ENCODE peak calls at places on chromosomes 12 and 14, in six cellular contexts. One of them, this sample, is unnamed.

GRCh38 chr12:647039-647712 is 16.1 kb downstream of the NINJ2 start:
- DNase-seq in choroid plexus epithelial cell: no peak
- DNase-seq in PC-3: no peak
- DNase-seq in fibroblast of pulmonary artery: no peak
- DNase-seq in GM20000: no peak
- DNase-seq in AG04449: no peak
- DNase-seq in this sample: no peak

GRCh38 chr12:130994821-130995375 is 41.2 kb downstream of the ADGRD1 start:
- DNase-seq in GM20000: no peak
- DNase-seq in AG04449: no peak
- DNase-seq in choroid plexus epithelial cell: no peak
- DNase-seq in fibroblast of pulmonary artery: no peak
- DNase-seq in PC-3: no peak
- DNase-seq in this sample: no peak

GRCh38 chr12:75452675-75453330 is 27.8 kb upstream of the GLIPR1 start:
- DNase-seq in fibroblast of pulmonary artery: peak
- DNase-seq in AG04449: no peak
- DNase-seq in GM20000: no peak
- DNase-seq in PC-3: peak
- DNase-seq in choroid plexus epithelial cell: peak
- DNase-seq in this sample: no peak

GRCh38 chr14:85319998-85320397 is 209.9 kb upstream of the FLRT2 start:
- DNase-seq in PC-3: peak
- DNase-seq in fibroblast of pulmonary artery: peak
- DNase-seq in AG04449: no peak
- DNase-seq in choroid plexus epithelial cell: peak
- DNase-seq in GM20000: no peak
- DNase-seq in this sample: no peak

GRCh38 chr14:20690848-20691640 is 2.5 kb downstream of the ANG start:
- DNase-seq in AG04449: no peak
- DNase-seq in PC-3: peak
- DNase-seq in fibroblast of pulmonary artery: peak
- DNase-seq in choroid plexus epithelial cell: peak
- DNase-seq in GM20000: peak
- DNase-seq in this sample: no peak

GRCh38 chr12:91249059-91250055 is 66.7 kb upstream of the DCN start:
- DNase-seq in PC-3: no peak
- DNase-seq in GM20000: no peak
- DNase-seq in choroid plexus epithelial cell: peak
- DNase-seq in AG04449: no peak
- DNase-seq in fibroblast of pulmonary artery: peak
- DNase-seq in this sample: no peak

GRCh38 chr12:5200276-5201087 is 156.8 kb downstream of the KCNA5 start:
- DNase-seq in GM20000: peak
- DNase-seq in AG04449: no peak
- DNase-seq in PC-3: peak
- DNase-seq in fibroblast of pulmonary artery: no peak
- DNase-seq in choroid plexus epithelial cell: peak
- DNase-seq in this sample: peak

GRCh38 chr12:84842406-84843013 is 70.1 kb downstream of the SLC6A15 start:
- DNase-seq in fibroblast of pulmonary artery: peak
- DNase-seq in GM20000: peak
- DNase-seq in choroid plexus epithelial cell: peak
- DNase-seq in AG04449: peak
- DNase-seq in PC-3: peak
- DNase-seq in this sample: no peak

GRCh38 chr12:16424531-16424930 is 77.1 kb downstream of the MGST1 start:
- DNase-seq in fibroblast of pulmonary artery: no peak
- DNase-seq in AG04449: no peak
- DNase-seq in choroid plexus epithelial cell: no peak
- DNase-seq in GM20000: no peak
- DNase-seq in PC-3: no peak
- DNase-seq in this sample: no peak

GRCh38 chr12:75774309-75775052 is 257.1 kb downstream of the PHLDA1 start:
- DNase-seq in choroid plexus epithelial cell: no peak
- DNase-seq in PC-3: no peak
- DNase-seq in AG04449: no peak
- DNase-seq in fibroblast of pulmonary artery: no peak
- DNase-seq in GM20000: no peak
- DNase-seq in this sample: no peak

DNA sequence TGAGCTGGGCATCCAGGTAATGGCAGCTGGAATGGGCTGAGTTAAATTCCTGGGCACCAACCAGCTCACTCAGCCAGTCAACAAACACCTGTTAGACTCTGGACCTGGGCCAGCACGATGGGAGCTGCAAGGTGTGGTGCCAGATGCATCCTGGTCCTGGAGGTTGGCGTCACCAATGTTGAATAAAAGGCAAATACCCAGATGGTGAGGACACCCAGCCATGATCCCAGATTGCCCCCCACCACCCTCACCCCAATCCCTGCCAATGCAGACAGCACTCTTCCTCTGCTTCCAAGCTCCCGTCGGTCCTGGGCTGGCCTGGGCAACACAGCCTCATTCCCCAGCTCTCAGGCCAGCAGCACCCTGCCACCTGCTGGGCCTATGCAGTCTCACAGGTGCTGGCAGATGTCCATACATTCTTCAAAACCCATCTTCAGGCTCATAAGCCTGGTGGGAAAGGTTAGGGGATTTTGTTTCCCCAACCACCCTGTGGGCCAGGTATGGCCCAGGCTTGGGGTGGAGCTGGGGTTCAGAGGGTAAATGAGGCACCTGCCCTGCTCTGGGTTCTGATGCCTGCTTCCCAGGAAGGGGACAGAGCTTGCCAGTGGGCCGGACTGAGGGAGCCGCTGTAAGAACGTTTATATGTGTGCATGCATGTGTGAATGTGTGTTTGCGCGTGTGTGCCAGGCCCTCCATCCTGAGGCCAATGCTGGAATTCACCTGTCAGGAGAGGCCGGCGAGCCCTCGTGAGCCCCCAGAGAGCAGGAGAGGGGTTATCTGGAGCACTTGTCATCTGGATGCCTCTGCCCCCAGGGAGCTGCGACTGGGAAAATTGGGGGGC is 58.0 kb downstream of the LGMN start:
- DNase-seq in fibroblast of pulmonary artery: peak
- DNase-seq in choroid plexus epithelial cell: peak
- DNase-seq in PC-3: peak
- DNase-seq in GM20000: peak
- DNase-seq in AG04449: no peak
- DNase-seq in this sample: no peak
- TF ChIP-seq CTCF in fibroblast of pulmonary artery: peak
- TF ChIP-seq CTCF in choroid plexus epithelial cell: peak
- TF ChIP-seq CTCF in PC-3: peak
- TF ChIP-seq CTCF in GM20000: peak
- TF ChIP-seq CTCF in AG04449: peak
- TF ChIP-seq CTCF in this sample: peak

DNA sequence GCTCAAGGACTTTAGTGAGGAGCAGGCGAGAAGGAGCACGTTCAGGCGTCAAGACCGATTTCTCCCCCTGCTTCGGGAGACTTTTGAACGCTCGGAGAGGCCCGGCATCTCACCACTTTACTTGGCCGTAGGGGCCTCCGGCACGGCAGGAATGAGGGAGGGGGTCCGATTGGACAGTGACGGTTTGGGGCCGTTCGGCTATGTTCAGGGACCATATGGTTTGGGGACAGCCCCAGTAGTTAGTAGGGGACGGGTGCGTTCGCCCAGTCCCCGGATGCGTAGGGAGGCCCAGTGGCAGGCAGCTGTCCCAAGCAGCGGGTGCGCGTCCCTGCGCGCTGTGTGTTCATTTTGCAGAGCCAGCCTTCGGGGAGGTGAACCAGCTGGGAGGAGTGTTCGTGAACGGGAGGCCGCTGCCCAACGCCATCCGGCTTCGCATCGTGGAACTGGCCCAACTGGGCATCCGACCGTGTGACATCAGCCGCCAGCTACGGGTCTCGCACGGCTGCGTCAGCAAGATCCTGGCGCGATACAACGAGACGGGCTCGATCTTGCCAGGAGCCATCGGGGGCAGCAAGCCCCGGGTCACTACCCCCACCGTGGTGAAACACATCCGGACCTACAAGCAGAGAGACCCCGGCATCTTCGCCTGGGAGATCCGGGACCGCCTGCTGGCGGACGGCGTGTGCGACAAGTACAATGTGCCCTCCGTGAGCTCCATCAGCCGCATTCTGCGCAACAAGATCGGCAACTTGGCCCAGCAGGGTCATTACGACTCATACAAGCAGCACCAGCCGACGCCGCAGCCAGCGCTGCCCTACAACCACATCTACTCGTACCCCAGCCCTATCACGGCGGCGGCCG is 1.1 kb downstream of the PAX9 start:
- DNase-seq in PC-3: peak
- DNase-seq in fibroblast of pulmonary artery: no peak
- DNase-seq in GM20000: no peak
- DNase-seq in choroid plexus epithelial cell: peak
- DNase-seq in AG04449: no peak
- DNase-seq in this sample: peak
- TF ChIP-seq CTCF in PC-3: no peak
- TF ChIP-seq CTCF in fibroblast of pulmonary artery: no peak
- TF ChIP-seq CTCF in GM20000: no peak
- TF ChIP-seq CTCF in choroid plexus epithelial cell: no peak
- TF ChIP-seq CTCF in AG04449: no peak
- TF ChIP-seq CTCF in this sample: no peak

GRCh38 chr12:122028601-122029560 is 7.2 kb downstream of the BCL7A start:
- DNase-seq in AG04449: no peak
- DNase-seq in PC-3: no peak
- DNase-seq in choroid plexus epithelial cell: no peak
- DNase-seq in fibroblast of pulmonary artery: no peak
- DNase-seq in GM20000: peak
- DNase-seq in this sample: no peak

GRCh38 chr12:122029620-122030426 is 8.1 kb downstream of the BCL7A start:
- DNase-seq in GM20000: no peak
- DNase-seq in fibroblast of pulmonary artery: no peak
- DNase-seq in choroid plexus epithelial cell: no peak
- DNase-seq in PC-3: no peak
- DNase-seq in AG04449: no peak
- DNase-seq in this sample: peak

GRCh38 chr12:122031342-122032216 is 9.9 kb downstream of the BCL7A start:
- DNase-seq in GM20000: peak
- DNase-seq in fibroblast of pulmonary artery: peak
- DNase-seq in PC-3: peak
- DNase-seq in AG04449: no peak
- DNase-seq in choroid plexus epithelial cell: peak
- DNase-seq in this sample: no peak

GRCh38 chr12:122032570-122032969 is 10.9 kb downstream of the BCL7A start:
- DNase-seq in AG04449: no peak
- DNase-seq in GM20000: no peak
- DNase-seq in choroid plexus epithelial cell: no peak
- DNase-seq in fibroblast of pulmonary artery: no peak
- DNase-seq in PC-3: no peak
- DNase-seq in this sample: no peak

DNA sequence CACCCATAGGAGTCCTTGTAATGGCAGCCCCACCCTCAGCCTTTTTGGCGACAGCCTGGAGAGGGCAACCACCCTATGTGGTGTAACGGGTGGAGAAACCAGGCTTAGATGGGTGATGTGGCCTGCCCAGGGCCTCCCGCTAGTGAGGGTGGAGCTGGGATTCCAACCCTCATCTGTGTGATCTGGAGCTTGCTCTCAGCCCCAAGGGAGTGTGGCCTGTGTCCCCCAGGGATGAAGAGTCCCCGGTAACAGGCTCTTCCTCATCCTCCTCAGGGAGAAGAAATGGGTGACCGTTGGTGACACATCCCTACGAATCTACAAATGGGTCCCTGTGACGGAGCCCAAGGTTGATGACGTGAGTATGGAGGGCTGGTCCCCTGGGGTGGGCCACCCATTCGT is 8.7 kb downstream of the BCL7A start:
- DNase-seq in PC-3: no peak
- DNase-seq in AG04449: no peak
- DNase-seq in fibroblast of pulmonary artery: no peak
- DNase-seq in GM20000: no peak
- DNase-seq in choroid plexus epithelial cell: no peak
- DNase-seq in this sample: no peak
- TF ChIP-seq CTCF in PC-3: no peak
- TF ChIP-seq CTCF in AG04449: no peak
- TF ChIP-seq CTCF in fibroblast of pulmonary artery: no peak
- TF ChIP-seq CTCF in GM20000: no peak
- TF ChIP-seq CTCF in choroid plexus epithelial cell: no peak
- TF ChIP-seq CTCF in this sample: no peak

GRCh38 chr12:100138048-100138907 is 4.4 kb downstream of the BLTP3B start:
- DNase-seq in fibroblast of pulmonary artery: peak
- DNase-seq in PC-3: peak
- DNase-seq in AG04449: no peak
- DNase-seq in GM20000: no peak
- DNase-seq in choroid plexus epithelial cell: peak
- DNase-seq in this sample: no peak
- TF ChIP-seq CTCF in fibroblast of pulmonary artery: peak
- TF ChIP-seq CTCF in PC-3: peak
- TF ChIP-seq CTCF in AG04449: peak
- TF ChIP-seq CTCF in GM20000: no peak
- TF ChIP-seq CTCF in choroid plexus epithelial cell: peak
- TF ChIP-seq CTCF in this sample: peak

This sample was measured in psoas muscle.